ENCODE peak calls at places on chromosomes 4 and X, in five cellular contexts. Q is H1, J is HCT116, I is HepG2, G is transverse colon. M is an unnamed sample.

GRCh38 chr4:77578145-77578544 is 27.5 kb upstream of the CXCL13 start:
- DNase-seq in Q (no peak), I (no peak), G (no peak), J (no peak), M (no peak)

GRCh38 chr4:104494822-104495559 is at the start of gene CXXC4:
- DNase-seq in I (peak), J (peak), G (peak), Q (peak), M (peak)

GRCh38 chr4:120139392-120139791 is 72.7 kb upstream of the MAD2L1 start:
- DNase-seq in I (no peak), G (no peak), J (no peak), Q (no peak), M (no peak)

GRCh38 chr4:112284662-112285411 is 867 bp downstream of the TIFA start:
- DNase-seq in Q (no peak), J (no peak), I (no peak), G (peak), M (no peak)

GRCh38 chr4:124265701-124266100 is 446.8 kb downstream of the ANKRD50 start:
- DNase-seq in Q (no peak), G (no peak), I (no peak), J (no peak), M (no peak)

GRCh38 chr4:576991-577498 is 950 bp upstream of the TMEM271 start:
- DNase-seq in J (no peak), G (no peak), Q (no peak), I (no peak), M (no peak)

GRCh38 chrX:44456685-44457084 is 86.0 kb downstream of the FUNDC1 start:
- DNase-seq in G (no peak), I (no peak), J (no peak), Q (no peak), M (no peak)

GRCh38 chrX:118536687-118537461 is 41.3 kb downstream of the DOCK11 start:
- DNase-seq in I (no peak), J (no peak), Q (no peak), G (no peak), M (no peak)

GRCh38 chr4:5893013-5893580 is at the start of gene CRMP1:
- DNase-seq in J (no peak), I (no peak), Q (no peak), G (no peak), M (no peak)

GRCh38 chr4:182978152-182978827 is 61.1 kb upstream of the DCTD start:
- DNase-seq in J (no peak), Q (no peak), I (no peak), G (no peak), M (no peak)

GRCh38 chr4:185209031-185209851 is at the start of gene SNX25:
- DNase-seq in I (peak), G (peak), Q (no peak), J (peak), M (peak)

GRCh38 chr4:124806403-124806802 is 93.9 kb upstream of the ANKRD50 start:
- DNase-seq in Q (peak), G (no peak), I (no peak), J (no peak), M (no peak)

GRCh38 chr4:70183168-70183939 is 12.2 kb upstream of the ODAM start:
- DNase-seq in J (peak), I (peak), G (peak), Q (peak), M (peak)

GRCh38 chrX:151825927-151826471 is 86.7 kb upstream of the MAGEA4 start:
- DNase-seq in G (no peak), I (no peak), Q (no peak), J (no peak), M (no peak)

GRCh38 chr4:169268951-169269781 is 1.6 kb downstream of the SH3RF1 start:
- DNase-seq in J (no peak), G (peak), Q (no peak), I (peak), M (no peak)

GRCh38 chr4:169270810-169271691 is at the start of gene SH3RF1:
- DNase-seq in J (no peak), I (peak), G (peak), Q (no peak), M (peak)

GRCh38 chr4:169271692-169272007 is 894 bp upstream of the SH3RF1 start:
- DNase-seq in Q (no peak), I (no peak), J (no peak), G (peak), M (no peak)

GRCh38 chr4:169272265-169272886 is 1.6 kb upstream of the SH3RF1 start:
- DNase-seq in Q (no peak), I (no peak), G (no peak), J (no peak), M (no peak)

GRCh38 chr4:169270156-169270809 is 473 bp downstream of the SH3RF1 start:
- DNase-seq in G (peak), I (no peak), Q (no peak), J (no peak), M (peak)
- TF ChIP-seq CTCF in G (no peak), I (peak), Q (no peak), J (no peak), M (no peak)

GRCh38 chrX:7147978-7148824 is at the start of gene PUDP:
- DNase-seq in G (peak), J (peak), I (peak), Q (no peak), M (peak)
- TF ChIP-seq POLR2AphosphoS5 in G (peak), J (peak), I (peak), Q (no peak), M (no peak)

GRCh38 chrX:40580537-40581332 is at the start of gene ATP6AP2:
- DNase-seq in I (peak), G (peak), Q (peak), J (peak), M (peak)
- TF ChIP-seq POLR2A in I (peak), G (peak), Q (no peak), J (no peak), M (peak)

GRCh38 chrX:24838624-24839023 is 144.9 kb downstream of the POLA1 start:
- DNase-seq in G (no peak), J (no peak), I (no peak), Q (no peak), M (no peak)
- TF ChIP-seq CTCF in G (peak), J (peak), I (peak), Q (no peak), M (no peak)

GRCh38 chrX:124212622-124213021 is 119.8 kb upstream of the TEX13D start:
- DNase-seq in J (no peak), I (no peak), G (no peak), Q (no peak), M (no peak)

GRCh38 chrX:124203311-124203710 is 129.1 kb upstream of the TEX13D start:
- DNase-seq in G (no peak), J (no peak), I (no peak), Q (no peak), M (no peak)

GRCh38 chrX:124211312-124211942 is 121.0 kb upstream of the TEX13D start:
- DNase-seq in J (peak), Q (no peak), I (peak), G (no peak), M (no peak)

GRCh38 chrX:124209792-124210576 is 122.5 kb upstream of the TEX13D start:
- DNase-seq in G (no peak), J (no peak), I (no peak), Q (no peak), M (no peak)

DNA sequence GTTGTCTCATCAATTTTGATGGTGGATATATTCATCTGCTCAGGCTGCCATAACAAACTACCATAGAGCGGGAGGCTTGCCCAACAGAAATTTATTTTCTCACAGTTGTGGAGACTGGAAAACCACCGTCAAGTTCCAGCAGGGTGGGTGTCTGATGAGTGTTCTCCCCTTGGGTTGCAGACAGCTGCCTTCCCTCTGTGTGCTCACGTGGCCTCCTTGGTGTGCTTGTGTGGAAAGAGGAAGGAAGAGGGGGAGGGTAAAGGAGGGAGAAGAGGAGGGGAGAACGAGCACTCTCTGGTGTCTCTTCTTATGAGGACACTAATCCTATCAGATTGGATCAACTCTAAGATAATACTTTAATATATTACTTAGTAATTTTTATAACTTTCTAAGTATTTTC is 123.8 kb upstream of the TEX13D start:
- DNase-seq in I (no peak), J (no peak), G (no peak), Q (no peak), M (no peak)
- TF ChIP-seq POLR2AphosphoS5 in I (no peak), J (no peak), G (no peak), Q (no peak), M (no peak)

M was measured in stomach.